ENCODE peak calls at places on chromosomes 3 and 15, in seven cellular contexts. Q, Z, G, U, S, T and A are unnamed samples.

GRCh38 chr15:88649286-88649733 is 10.5 kb downstream of the ISG20 start:
- DNase-seq in Z (peak; percentile 50), Q (no peak), G (no peak), U (no peak), S (peak; percentile 60), T (no peak), A (peak; percentile 74)

GRCh38 chr15:81326466-81327212 is 2.7 kb upstream of the STARD5 start:
- DNase-seq in G (no peak), Z (no peak), Q (no peak), S (no peak), T (no peak), U (no peak), A (no peak)

GRCh38 chr3:8553405-8553804 is 51.8 kb downstream of the LMCD1 start:
- DNase-seq in T (no peak), S (no peak), Z (no peak), Q (no peak), U (no peak), G (peak; percentile 73), A (no peak)

GRCh38 chr3:21059409-21059808 is 691.6 kb downstream of the ZNF385D start:
- DNase-seq in T (no peak), Q (no peak), Z (no peak), G (no peak), S (no peak), U (no peak), A (no peak)

GRCh38 chr3:196524527-196524926 is 9.4 kb upstream of the SMCO1 start:
- DNase-seq in Z (no peak), S (no peak), T (no peak), U (no peak), Q (no peak), G (no peak), A (no peak)

GRCh38 chr3:194286747-194287146 is 64.4 kb downstream of the CPN2 start:
- DNase-seq in T (peak; percentile 21), S (peak; percentile 39), Q (no peak), U (no peak), Z (no peak), G (no peak), A (no peak)

GRCh38 chr3:9224490-9224889 is 25.0 kb downstream of the SRGAP3 start:
- DNase-seq in S (no peak), T (no peak), G (no peak), Z (no peak), Q (no peak), U (peak; percentile 7), A (no peak)

GRCh38 chr15:37921527-37922385 is 12.7 kb upstream of the TMCO5A start:
- DNase-seq in Q (peak; percentile 61), T (no peak), S (no peak), Z (no peak), U (no peak), G (no peak), A (no peak)

GRCh38 chr3:50550079-50550736 is 17.3 kb downstream of the C3orf18 start:
- DNase-seq in T (peak; percentile 39), Z (peak; percentile 66), U (peak; percentile 68), S (no peak), Q (peak; percentile 83), G (no peak), A (no peak)

GRCh38 chr3:98073486-98073885 is 13.5 kb upstream of the OR5AC2 start:
- DNase-seq in U (no peak), Z (no peak), G (no peak), T (no peak), Q (no peak), S (no peak), A (no peak)

GRCh38 chr3:73558399-73559075 is 66.2 kb downstream of the PDZRN3 start:
- DNase-seq in Q (no peak), T (no peak), U (no peak), Z (no peak), S (no peak), G (peak; percentile 77), A (no peak)

GRCh38 chr15:58260911-58261267 is 122.7 kb downstream of the AQP9 start:
- DNase-seq in S (no peak), Z (no peak), G (peak; percentile 89), U (no peak), Q (no peak), T (no peak), A (no peak)

GRCh38 chr15:42836251-42836650 is 84.3 kb downstream of the TTBK2 start:
- DNase-seq in S (no peak), Z (no peak), U (no peak), G (no peak), T (no peak), Q (no peak), A (no peak)

GRCh38 chr3:127065138-127065427 is 82.2 kb downstream of the PLXNA1 start:
- DNase-seq in U (no peak), T (no peak), Z (no peak), Q (no peak), S (no peak), G (no peak), A (no peak)

GRCh38 chr3:44506961-44507360 is 29.5 kb upstream of the ZNF445 start:
- DNase-seq in T (no peak), G (no peak), S (no peak), Q (no peak), Z (no peak), U (no peak), A (no peak)